ENCODE peak calls at places on chromosomes 1 and 21, in five cellular contexts. One of them, this sample, is unnamed. For H3K27me3, the result is how much of the 10 kb centered on the place peaks cover.

GRCh38 chr1:158035976-158036583 is 42.6 kb downstream of the KIRREL1 start:
- DNase-seq in IMR-90: peak
- DNase-seq in SK-N-SH: peak
- DNase-seq in GM12878: no peak
- DNase-seq in HepG2: peak
- DNase-seq in this sample: no peak

GRCh38 chr1:60268451-60268850 is 194.9 kb upstream of the C1orf87 start:
- DNase-seq in IMR-90: no peak
- DNase-seq in SK-N-SH: no peak
- DNase-seq in GM12878: no peak
- DNase-seq in HepG2: no peak
- DNase-seq in this sample: no peak

GRCh38 chr1:44660176-44660575 is 14.1 kb downstream of the TMEM53 start:
- DNase-seq in IMR-90: no peak
- DNase-seq in SK-N-SH: peak
- DNase-seq in GM12878: no peak
- DNase-seq in HepG2: no peak
- DNase-seq in this sample: no peak

GRCh38 chr1:92933459-92933858 is 27.8 kb downstream of the DIPK1A start:
- DNase-seq in IMR-90: peak
- DNase-seq in SK-N-SH: no peak
- DNase-seq in GM12878: no peak
- DNase-seq in HepG2: no peak
- DNase-seq in this sample: no peak

GRCh38 chr1:63870152-63870551 is 96.3 kb downstream of the ROR1 start:
- DNase-seq in IMR-90: no peak
- DNase-seq in SK-N-SH: no peak
- DNase-seq in GM12878: no peak
- DNase-seq in HepG2: no peak
- DNase-seq in this sample: no peak

GRCh38 chr1:5664906-5665875 is 327.0 kb downstream of the NPHP4 start:
- DNase-seq in IMR-90: no peak
- DNase-seq in SK-N-SH: no peak
- DNase-seq in GM12878: no peak
- DNase-seq in HepG2: no peak
- DNase-seq in this sample: no peak

GRCh38 chr1:63731117-63732043 is 42.4 kb upstream of the ROR1 start:
- DNase-seq in IMR-90: peak
- DNase-seq in SK-N-SH: no peak
- DNase-seq in GM12878: no peak
- DNase-seq in HepG2: no peak
- DNase-seq in this sample: no peak

GRCh38 chr1:70866522-70867256 is 180.9 kb downstream of the PTGER3 start:
- DNase-seq in IMR-90: no peak
- DNase-seq in SK-N-SH: no peak
- DNase-seq in GM12878: no peak
- DNase-seq in HepG2: no peak
- DNase-seq in this sample: no peak

GRCh38 chr1:40926441-40926840 is 53.1 kb upstream of the CTPS1 start:
- DNase-seq in IMR-90: no peak
- DNase-seq in SK-N-SH: no peak
- DNase-seq in GM12878: no peak
- DNase-seq in HepG2: no peak
- DNase-seq in this sample: no peak

GRCh38 chr1:179103999-179104398 is 22.1 kb downstream of the TOR3A start:
- DNase-seq in IMR-90: no peak
- DNase-seq in SK-N-SH: no peak
- DNase-seq in GM12878: no peak
- DNase-seq in HepG2: no peak
- DNase-seq in this sample: no peak

GRCh38 chr1:81446006-81446669 is 354.6 kb upstream of the ADGRL2 start:
- DNase-seq in IMR-90: no peak
- DNase-seq in SK-N-SH: no peak
- DNase-seq in GM12878: no peak
- DNase-seq in HepG2: no peak
- DNase-seq in this sample: no peak

GRCh38 chr1:74641876-74642275 is 31.7 kb downstream of the ERICH3 start:
- DNase-seq in IMR-90: no peak
- DNase-seq in SK-N-SH: no peak
- DNase-seq in GM12878: no peak
- DNase-seq in HepG2: no peak
- DNase-seq in this sample: no peak

GRCh38 chr1:217311766-217312165 is 319.1 kb downstream of the GPATCH2 start:
- DNase-seq in IMR-90: peak
- DNase-seq in SK-N-SH: peak
- DNase-seq in GM12878: no peak
- DNase-seq in HepG2: no peak
- DNase-seq in this sample: no peak

GRCh38 chr1:2829846-2830615 is 28.5 kb upstream of the TTC34 start:
- DNase-seq in IMR-90: no peak
- DNase-seq in SK-N-SH: no peak
- DNase-seq in GM12878: no peak
- DNase-seq in HepG2: no peak
- DNase-seq in this sample: no peak

GRCh38 chr1:214349781-214350180 is 68.8 kb downstream of the SMYD2 start:
- DNase-seq in IMR-90: no peak
- DNase-seq in SK-N-SH: no peak
- DNase-seq in GM12878: no peak
- DNase-seq in HepG2: no peak
- DNase-seq in this sample: no peak

GRCh38 chr1:232628335-232629214 is 1.4 kb downstream of the SIPA1L2 start:
- DNase-seq in IMR-90: peak
- DNase-seq in SK-N-SH: peak
- DNase-seq in GM12878: no peak
- DNase-seq in HepG2: no peak
- DNase-seq in this sample: no peak

GRCh38 chr1:62089570-62089969 is 105.1 kb upstream of the L1TD1 start:
- DNase-seq in IMR-90: no peak
- DNase-seq in SK-N-SH: no peak
- DNase-seq in GM12878: no peak
- DNase-seq in HepG2: peak
- DNase-seq in this sample: no peak

GRCh38 chr1:51829058-51829457 is 49.5 kb downstream of the NRDC start:
- DNase-seq in IMR-90: no peak
- DNase-seq in SK-N-SH: no peak
- DNase-seq in GM12878: no peak
- DNase-seq in HepG2: no peak
- DNase-seq in this sample: no peak

GRCh38 chr1:15384301-15384901 is 25.3 kb upstream of the EFHD2 start:
- DNase-seq in IMR-90: no peak
- DNase-seq in SK-N-SH: peak
- DNase-seq in GM12878: peak
- DNase-seq in HepG2: no peak
- DNase-seq in this sample: peak

GRCh38 chr21:38861989-38862683 is 56.4 kb downstream of the ETS2 start:
- DNase-seq in IMR-90: no peak
- DNase-seq in SK-N-SH: no peak
- DNase-seq in GM12878: peak
- DNase-seq in HepG2: no peak
- DNase-seq in this sample: no peak

GRCh38 chr1:26317612-26318337 is at the start of gene CD52:
- DNase-seq in IMR-90: no peak
- DNase-seq in SK-N-SH: no peak
- DNase-seq in GM12878: peak
- DNase-seq in HepG2: no peak
- DNase-seq in this sample: peak

GRCh38 chr1:158087320-158087927 is 93.3 kb upstream of the CD1D start:
- DNase-seq in IMR-90: peak
- DNase-seq in SK-N-SH: peak
- DNase-seq in GM12878: no peak
- DNase-seq in HepG2: peak
- DNase-seq in this sample: peak

GRCh38 chr1:170698301-170698700 is 34.4 kb downstream of the PRRX1 start:
- DNase-seq in IMR-90: no peak
- DNase-seq in SK-N-SH: no peak
- DNase-seq in GM12878: no peak
- DNase-seq in HepG2: no peak
- DNase-seq in this sample: no peak

GRCh38 chr1:170697338-170697715 is 33.4 kb downstream of the PRRX1 start:
- DNase-seq in IMR-90: no peak
- DNase-seq in SK-N-SH: no peak
- DNase-seq in GM12878: no peak
- DNase-seq in HepG2: no peak
- DNase-seq in this sample: no peak

GRCh38 chr1:170695955-170696590 is 32.1 kb downstream of the PRRX1 start:
- DNase-seq in IMR-90: no peak
- DNase-seq in SK-N-SH: no peak
- DNase-seq in GM12878: no peak
- DNase-seq in HepG2: no peak
- DNase-seq in this sample: no peak

GRCh38 chr1:170698711-170699275 is 34.9 kb downstream of the PRRX1 start:
- DNase-seq in IMR-90: peak
- DNase-seq in SK-N-SH: no peak
- DNase-seq in GM12878: no peak
- DNase-seq in HepG2: no peak
- DNase-seq in this sample: no peak

GRCh38 chr1:170696591-170697337 is 32.8 kb downstream of the PRRX1 start:
- DNase-seq in IMR-90: no peak
- DNase-seq in SK-N-SH: no peak
- DNase-seq in GM12878: no peak
- DNase-seq in HepG2: no peak
- DNase-seq in this sample: no peak
- TF ChIP-seq SMC3 in IMR-90: no peak
- TF ChIP-seq SMC3 in SK-N-SH: no peak
- TF ChIP-seq SMC3 in GM12878: no peak
- TF ChIP-seq SMC3 in HepG2: no peak
- TF ChIP-seq SMC3 in this sample: no peak

DNA sequence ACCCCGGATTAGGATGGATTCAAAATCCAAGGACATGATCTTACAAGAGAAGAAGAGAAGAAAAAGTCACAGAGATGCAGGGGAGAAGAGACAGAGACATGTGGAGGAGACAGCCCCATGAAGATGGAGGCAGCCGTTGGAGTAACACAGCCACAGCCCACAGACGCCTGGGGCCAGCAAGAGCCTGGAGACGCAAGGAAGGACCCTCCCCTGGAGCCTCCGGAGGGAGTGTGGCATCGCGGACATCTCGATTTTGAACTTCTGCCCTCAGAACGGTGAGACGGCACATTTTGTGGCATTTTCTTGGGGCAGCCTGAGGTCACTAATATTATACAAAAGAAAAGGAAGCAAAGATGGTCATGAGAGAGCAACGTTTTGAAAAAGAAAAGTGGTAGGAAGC is 28.8 kb downstream of the ABCG1 start:
- DNase-seq in IMR-90: no peak
- DNase-seq in SK-N-SH: no peak
- DNase-seq in GM12878: no peak
- DNase-seq in HepG2: no peak
- DNase-seq in this sample: no peak
- H3K27me3 ChIP-seq in IMR-90: under half
- H3K27me3 ChIP-seq in SK-N-SH: under half
- H3K27me3 ChIP-seq in GM12878: under half
- H3K27me3 ChIP-seq in HepG2: under half
- H3K27me3 ChIP-seq in this sample: half or more

DNA sequence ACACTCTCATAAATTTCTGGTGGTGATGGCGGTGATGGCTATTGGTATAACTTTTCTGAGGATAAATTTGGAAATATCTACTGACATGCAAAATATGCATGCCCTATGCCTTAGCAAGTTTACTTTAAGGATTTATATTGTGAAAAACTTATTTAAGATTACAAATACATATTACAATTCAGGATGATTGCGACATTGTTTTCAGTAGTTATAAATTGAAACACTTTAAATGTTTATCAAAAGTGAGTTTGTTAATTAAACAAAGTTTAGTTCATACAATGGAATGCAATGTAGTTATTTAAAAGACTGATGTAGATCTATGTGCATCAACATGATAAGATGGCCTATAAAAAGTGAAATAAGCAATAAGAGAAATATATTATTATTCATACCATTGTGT is 331.3 kb upstream of the NR5A2 start:
- DNase-seq in IMR-90: no peak
- DNase-seq in SK-N-SH: no peak
- DNase-seq in GM12878: no peak
- DNase-seq in HepG2: no peak
- DNase-seq in this sample: no peak
- H2AFZ ChIP-seq in IMR-90: no peak
- H2AFZ ChIP-seq in SK-N-SH: no peak
- H2AFZ ChIP-seq in GM12878: no peak
- H2AFZ ChIP-seq in HepG2: no peak
- H2AFZ ChIP-seq in this sample: no peak

DNA sequence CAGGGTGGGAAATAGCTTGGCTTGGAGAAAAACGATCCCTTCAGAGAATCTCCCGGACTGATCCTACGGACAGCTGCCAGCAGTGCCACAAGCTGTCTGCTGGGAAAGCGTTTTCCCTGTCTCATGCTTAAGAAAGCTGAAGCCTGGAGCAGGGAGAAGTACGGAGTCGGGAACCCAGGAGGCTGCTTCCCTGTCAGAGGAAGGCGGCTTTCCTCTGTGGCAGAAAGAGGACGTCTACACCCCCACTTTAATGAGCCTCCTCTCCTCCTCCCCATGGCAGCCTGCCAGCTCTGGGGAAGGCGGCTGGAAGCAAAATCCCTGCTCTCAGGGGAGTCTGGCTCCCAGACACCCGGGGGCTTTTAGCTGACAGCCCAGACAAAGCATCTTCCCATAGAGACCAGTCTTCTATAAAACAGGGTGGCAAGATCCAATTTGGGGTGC is 7.3 kb downstream of the KIF21B start:
- DNase-seq in IMR-90: peak
- DNase-seq in SK-N-SH: peak
- DNase-seq in GM12878: no peak
- DNase-seq in HepG2: no peak
- DNase-seq in this sample: peak
- TF ChIP-seq SMC3 in IMR-90: no peak
- TF ChIP-seq SMC3 in SK-N-SH: no peak
- TF ChIP-seq SMC3 in GM12878: no peak
- TF ChIP-seq SMC3 in HepG2: no peak
- TF ChIP-seq SMC3 in this sample: no peak

DNA sequence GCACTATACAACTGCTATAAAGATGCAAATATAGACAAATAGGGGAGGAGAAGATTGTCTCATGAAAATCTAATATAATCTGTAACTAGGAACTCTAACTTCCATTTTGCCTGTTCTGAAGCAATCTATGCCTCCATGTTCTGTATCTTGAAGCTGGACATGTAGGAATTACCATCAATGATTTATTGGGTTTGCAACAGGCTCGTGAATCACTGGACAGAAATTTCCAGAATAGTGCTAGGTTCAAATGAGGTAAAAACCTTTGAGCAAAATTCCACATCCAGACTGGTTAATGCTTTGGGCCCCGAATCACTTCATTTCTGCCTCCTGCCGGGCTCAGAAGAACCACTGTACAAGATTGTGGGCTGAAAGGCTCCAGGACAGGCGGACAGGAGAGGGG is 110.7 kb upstream of the CTTNBP2NL start:
- DNase-seq in IMR-90: no peak
- DNase-seq in SK-N-SH: no peak
- DNase-seq in GM12878: no peak
- DNase-seq in HepG2: no peak
- DNase-seq in this sample: no peak
- H3K27me3 ChIP-seq in IMR-90: under half
- H3K27me3 ChIP-seq in SK-N-SH: under half
- H3K27me3 ChIP-seq in GM12878: under half
- H3K27me3 ChIP-seq in HepG2: under half
- H3K27me3 ChIP-seq in this sample: under half

GRCh38 chr1:191624044-191624443 is 534.2 kb upstream of the RGS18 start:
- DNase-seq in IMR-90: no peak
- DNase-seq in SK-N-SH: no peak
- DNase-seq in GM12878: no peak
- DNase-seq in HepG2: no peak
- DNase-seq in this sample: no peak

GRCh38 chr1:191634801-191635520 is 523.3 kb upstream of the RGS18 start:
- DNase-seq in IMR-90: peak
- DNase-seq in SK-N-SH: no peak
- DNase-seq in GM12878: no peak
- DNase-seq in HepG2: no peak
- DNase-seq in this sample: no peak

GRCh38 chr1:191629836-191630235 is 528.4 kb upstream of the RGS18 start:
- DNase-seq in IMR-90: no peak
- DNase-seq in SK-N-SH: no peak
- DNase-seq in GM12878: no peak
- DNase-seq in HepG2: no peak
- DNase-seq in this sample: no peak
- H2AFZ ChIP-seq in IMR-90: peak
- H2AFZ ChIP-seq in SK-N-SH: no peak
- H2AFZ ChIP-seq in GM12878: no peak
- H2AFZ ChIP-seq in HepG2: no peak
- H2AFZ ChIP-seq in this sample: no peak

This sample was measured in K562.